ENCODE peak calls at places on chromosome 9, in five cellular contexts. One of them, this sample, is unnamed.

GRCh38 chr9:112348257-112348992 is 15.0 kb upstream of the PTBP3 start:
- DNase-seq in glomerular endothelial cell: no peak
- DNase-seq in AG08396: peak
- DNase-seq in HuH-7: no peak
- DNase-seq in adrenal gland: peak
- DNase-seq in this sample: no peak

GRCh38 chr9:99474186-99474585 is 252.1 kb downstream of the SEC61B start:
- DNase-seq in adrenal gland: no peak
- DNase-seq in AG08396: no peak
- DNase-seq in glomerular endothelial cell: no peak
- DNase-seq in HuH-7: no peak
- DNase-seq in this sample: no peak

GRCh38 chr9:83355024-83355444 is 183.2 kb downstream of the FRMD3 start:
- DNase-seq in AG08396: peak
- DNase-seq in HuH-7: peak
- DNase-seq in glomerular endothelial cell: no peak
- DNase-seq in adrenal gland: no peak
- DNase-seq in this sample: no peak

GRCh38 chr9:124381073-124381945 is 33.9 kb downstream of the PSMB7 start:
- DNase-seq in glomerular endothelial cell: no peak
- DNase-seq in AG08396: no peak
- DNase-seq in adrenal gland: no peak
- DNase-seq in HuH-7: no peak
- DNase-seq in this sample: no peak

GRCh38 chr9:4833781-4834560 is 41.2 kb downstream of the RCL1 start:
- DNase-seq in AG08396: no peak
- DNase-seq in HuH-7: no peak
- DNase-seq in glomerular endothelial cell: no peak
- DNase-seq in adrenal gland: no peak
- DNase-seq in this sample: no peak

GRCh38 chr9:27154923-27155322 is 45.9 kb downstream of the TEK start:
- DNase-seq in AG08396: peak
- DNase-seq in HuH-7: no peak
- DNase-seq in glomerular endothelial cell: peak
- DNase-seq in adrenal gland: no peak
- DNase-seq in this sample: no peak

GRCh38 chr9:127955294-127956015 is 17.8 kb upstream of the DPM2 start:
- DNase-seq in adrenal gland: peak
- DNase-seq in AG08396: no peak
- DNase-seq in glomerular endothelial cell: no peak
- DNase-seq in HuH-7: peak
- DNase-seq in this sample: peak

GRCh38 chr9:81420024-81420423 is 269.3 kb downstream of the TLE1 start:
- DNase-seq in HuH-7: no peak
- DNase-seq in adrenal gland: no peak
- DNase-seq in glomerular endothelial cell: no peak
- DNase-seq in AG08396: no peak
- DNase-seq in this sample: no peak

GRCh38 chr9:137721479-137721878 is 102.7 kb downstream of the EHMT1 start:
- DNase-seq in HuH-7: no peak
- DNase-seq in adrenal gland: no peak
- DNase-seq in AG08396: no peak
- DNase-seq in glomerular endothelial cell: no peak
- DNase-seq in this sample: no peak

GRCh38 chr9:130450344-130451003 is 5.7 kb downstream of the ASS1 start:
- DNase-seq in HuH-7: peak
- DNase-seq in glomerular endothelial cell: no peak
- DNase-seq in adrenal gland: peak
- DNase-seq in AG08396: no peak
- DNase-seq in this sample: no peak

GRCh38 chr9:79013715-79014610 is 557.8 kb upstream of the TLE4 start:
- DNase-seq in AG08396: no peak
- DNase-seq in glomerular endothelial cell: peak
- DNase-seq in HuH-7: no peak
- DNase-seq in adrenal gland: no peak
- DNase-seq in this sample: no peak

GRCh38 chr9:121912812-121913627 is 180.1 kb downstream of the TTLL11 start:
- DNase-seq in adrenal gland: no peak
- DNase-seq in glomerular endothelial cell: no peak
- DNase-seq in HuH-7: no peak
- DNase-seq in AG08396: no peak
- DNase-seq in this sample: no peak

GRCh38 chr9:132075853-132076252 is 3.8 kb downstream of the MED27 start:
- DNase-seq in HuH-7: no peak
- DNase-seq in glomerular endothelial cell: no peak
- DNase-seq in AG08396: no peak
- DNase-seq in adrenal gland: no peak
- DNase-seq in this sample: no peak

GRCh38 chr9:4927043-4927471 is 58.0 kb upstream of the JAK2 start:
- DNase-seq in AG08396: no peak
- DNase-seq in HuH-7: no peak
- DNase-seq in glomerular endothelial cell: no peak
- DNase-seq in adrenal gland: no peak
- DNase-seq in this sample: no peak

GRCh38 chr9:115850548-115851304 is 302.9 kb upstream of the PAPPA start:
- DNase-seq in HuH-7: no peak
- DNase-seq in glomerular endothelial cell: no peak
- DNase-seq in AG08396: peak
- DNase-seq in adrenal gland: no peak
- DNase-seq in this sample: no peak

GRCh38 chr9:134128727-134129679 is 6.9 kb upstream of the WDR5 start:
- DNase-seq in AG08396: no peak
- DNase-seq in HuH-7: no peak
- DNase-seq in adrenal gland: no peak
- DNase-seq in glomerular endothelial cell: no peak
- DNase-seq in this sample: no peak

GRCh38 chr9:81266674-81267073 is 422.7 kb downstream of the TLE1 start:
- DNase-seq in HuH-7: no peak
- DNase-seq in glomerular endothelial cell: no peak
- DNase-seq in AG08396: peak
- DNase-seq in adrenal gland: no peak
- DNase-seq in this sample: peak

GRCh38 chr9:35564658-35565061 is 40.4 kb upstream of the TESK1 start:
- DNase-seq in HuH-7: no peak
- DNase-seq in adrenal gland: peak
- DNase-seq in AG08396: no peak
- DNase-seq in glomerular endothelial cell: no peak
- DNase-seq in this sample: no peak

GRCh38 chr9:36169708-36170107 is 520 bp downstream of the CCIN start:
- DNase-seq in HuH-7: no peak
- DNase-seq in adrenal gland: no peak
- DNase-seq in glomerular endothelial cell: no peak
- DNase-seq in AG08396: no peak
- DNase-seq in this sample: no peak

GRCh38 chr9:112925058-112925641 is 34.5 kb upstream of the SLC46A2 start:
- DNase-seq in adrenal gland: no peak
- DNase-seq in glomerular endothelial cell: no peak
- DNase-seq in AG08396: peak
- DNase-seq in HuH-7: peak
- DNase-seq in this sample: peak

GRCh38 chr9:115691686-115692085 is 461.9 kb upstream of the PAPPA start:
- DNase-seq in AG08396: no peak
- DNase-seq in HuH-7: no peak
- DNase-seq in adrenal gland: no peak
- DNase-seq in glomerular endothelial cell: no peak
- DNase-seq in this sample: no peak

GRCh38 chr9:136244116-136244775 is 1.4 kb downstream of the QSOX2 start:
- DNase-seq in glomerular endothelial cell: no peak
- DNase-seq in adrenal gland: no peak
- DNase-seq in AG08396: no peak
- DNase-seq in HuH-7: no peak
- DNase-seq in this sample: no peak

GRCh38 chr9:86902606-86903460 is 44.5 kb downstream of the GAS1 start:
- DNase-seq in HuH-7: no peak
- DNase-seq in glomerular endothelial cell: no peak
- DNase-seq in adrenal gland: no peak
- DNase-seq in AG08396: no peak
- DNase-seq in this sample: no peak

GRCh38 chr9:91948423-91949292 is 1.4 kb downstream of the ROR2 start:
- DNase-seq in adrenal gland: peak
- DNase-seq in HuH-7: no peak
- DNase-seq in glomerular endothelial cell: no peak
- DNase-seq in AG08396: peak
- DNase-seq in this sample: peak

GRCh38 chr9:38670542-38671371 is 49.2 kb downstream of the FAM240B start:
- DNase-seq in adrenal gland: no peak
- DNase-seq in glomerular endothelial cell: no peak
- DNase-seq in AG08396: no peak
- DNase-seq in HuH-7: no peak
- DNase-seq in this sample: no peak

GRCh38 chr9:111926421-111926875 is 29.8 kb downstream of the UGCG start:
- DNase-seq in AG08396: peak
- DNase-seq in glomerular endothelial cell: peak
- DNase-seq in adrenal gland: no peak
- DNase-seq in HuH-7: no peak
- DNase-seq in this sample: no peak

GRCh38 chr9:112654282-112654681 is 63.6 kb downstream of the INIP start:
- DNase-seq in glomerular endothelial cell: no peak
- DNase-seq in adrenal gland: no peak
- DNase-seq in AG08396: no peak
- DNase-seq in HuH-7: no peak
- DNase-seq in this sample: no peak

GRCh38 chr9:8694983-8695588 is 895.5 kb upstream of the DMAC1 start:
- DNase-seq in adrenal gland: no peak
- DNase-seq in AG08396: no peak
- DNase-seq in HuH-7: no peak
- DNase-seq in glomerular endothelial cell: no peak
- DNase-seq in this sample: no peak

GRCh38 chr9:82532504-82532903 is 530.4 kb downstream of the RASEF start:
- DNase-seq in glomerular endothelial cell: no peak
- DNase-seq in adrenal gland: no peak
- DNase-seq in AG08396: peak
- DNase-seq in HuH-7: peak
- DNase-seq in this sample: no peak

GRCh38 chr9:27353405-27354229 is 56.7 kb upstream of the EQTN start:
- DNase-seq in adrenal gland: no peak
- DNase-seq in AG08396: no peak
- DNase-seq in glomerular endothelial cell: no peak
- DNase-seq in HuH-7: no peak
- DNase-seq in this sample: no peak

GRCh38 chr9:127583605-127584053 is 28.4 kb upstream of the STXBP1 start:
- DNase-seq in HuH-7: no peak
- DNase-seq in adrenal gland: no peak
- DNase-seq in AG08396: no peak
- DNase-seq in glomerular endothelial cell: no peak
- DNase-seq in this sample: no peak

GRCh38 chr9:7760014-7760415 is 39.6 kb downstream of the DMAC1 start:
- DNase-seq in AG08396: no peak
- DNase-seq in glomerular endothelial cell: no peak
- DNase-seq in HuH-7: no peak
- DNase-seq in adrenal gland: no peak
- DNase-seq in this sample: no peak

GRCh38 chr9:101311759-101312420 is 72.9 kb downstream of the BAAT start:
- DNase-seq in adrenal gland: peak
- DNase-seq in HuH-7: peak
- DNase-seq in glomerular endothelial cell: peak
- DNase-seq in AG08396: peak
- DNase-seq in this sample: peak